ENCODE peak calls at places on chromosomes 5 and 9, in nine cellular contexts. L, B, O, P, H, V, E, Q and D are unnamed samples.

GRCh38 chr5:151480859-151481258 is 33.5 kb downstream of the SLC36A1 start:
- DNase-seq in H (no peak), B (no peak), Q (no peak), V (no peak), E (no peak), O (no peak), L (no peak), P (no peak), D (no peak)

GRCh38 chr5:32707394-32707997 is 3.6 kb upstream of the NPR3 start:
- DNase-seq in O (peak; percentile 40), H (peak; percentile 21), V (no peak), P (peak; percentile 36), E (no peak), Q (peak; percentile 29), L (peak; percentile 52), B (no peak), D (no peak)

GRCh38 chr9:9790216-9790872 is 822.5 kb downstream of the PTPRD start:
- DNase-seq in P (peak; percentile 64), B (no peak), O (peak; percentile 69), V (peak; percentile 14), H (no peak), L (no peak), E (no peak), Q (peak; percentile 87), D (no peak)

GRCh38 chr5:149641000-149641576 is 59.8 kb downstream of the ARHGEF37 start:
- DNase-seq in B (no peak), O (no peak), H (no peak), E (no peak), P (no peak), L (no peak), Q (no peak), V (no peak), D (no peak)

GRCh38 chr5:52743970-52744369 is 43.7 kb upstream of the ITGA1 start:
- DNase-seq in E (no peak), V (peak; percentile 65), H (no peak), Q (no peak), L (no peak), O (peak; percentile 88), P (no peak), B (no peak), D (no peak)

GRCh38 chr5:101976933-101977332 is 319.2 kb downstream of the SLCO4C1 start:
- DNase-seq in B (no peak), Q (no peak), P (no peak), L (no peak), O (no peak), E (no peak), H (no peak), V (no peak), D (no peak)

GRCh38 chr5:98121036-98121936 is 652.2 kb upstream of the RGMB start:
- DNase-seq in L (no peak), B (no peak), Q (no peak), O (no peak), H (no peak), V (no peak), P (no peak), E (no peak), D (no peak)

GRCh38 chr5:177545487-177546261 is 8.7 kb downstream of the FAM193B start:
- DNase-seq in B (peak; percentile 81), P (no peak), L (no peak), E (peak; percentile 84), O (no peak), V (no peak), H (no peak), Q (no peak), D (no peak)

GRCh38 chr9:125540497-125540896 is 166.5 kb downstream of the MAPKAP1 start:
- DNase-seq in Q (no peak), H (no peak), L (no peak), O (no peak), E (no peak), V (no peak), P (no peak), B (no peak), D (no peak)

GRCh38 chr5:175922192-175922885 is 45.8 kb downstream of the THOC3 start:
- DNase-seq in H (no peak), B (no peak), Q (no peak), L (peak; percentile 11), E (no peak), O (peak; percentile 41), P (no peak), V (no peak), D (no peak)

GRCh38 chr5:35212006-35212982 is 18.0 kb downstream of the PRLR start:
- DNase-seq in B (no peak), O (no peak), V (no peak), H (no peak), P (no peak), L (no peak), E (no peak), Q (no peak), D (no peak)
- H3K4me3 ChIP-seq in B (no peak overlapping the region), O (no peak overlapping the region), V (no peak overlapping the region), H (no peak overlapping the region), P (no peak overlapping the region), L (no peak overlapping the region), E (no peak overlapping the region), Q (no peak overlapping the region), D (no peak overlapping the region)

DNA sequence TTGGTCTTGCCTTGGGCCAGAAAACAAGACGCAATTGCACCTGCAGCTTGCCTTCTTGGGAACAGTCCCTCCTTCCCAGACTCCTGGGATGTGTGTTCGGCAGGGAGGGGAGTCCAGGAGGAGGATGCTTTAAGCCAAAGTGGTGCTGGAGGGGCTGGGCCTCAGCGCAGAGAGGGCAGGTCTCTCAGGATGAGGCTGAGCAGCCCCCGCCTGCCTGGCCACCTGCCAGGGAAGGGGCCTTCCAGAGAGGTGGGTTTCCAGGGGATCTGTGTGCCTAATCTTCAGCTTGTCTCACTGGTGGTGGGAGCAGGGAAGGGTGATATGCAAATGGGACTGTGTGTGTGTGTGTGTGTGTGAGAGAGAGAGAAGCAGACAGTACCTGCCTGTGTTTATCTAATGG is 105.2 kb downstream of the ENTREP1 start:
- DNase-seq in Q (no peak), H (no peak), V (no peak), O (no peak), L (no peak), P (no peak), B (no peak), E (no peak), D (no peak)
- H3K4me1 ChIP-seq in Q (no peaks in the 10 kb centered on the region), H (no peaks in the 10 kb centered on the region), V (no peaks in the 10 kb centered on the region), O (no peaks in the 10 kb centered on the region), L (no peaks in the 10 kb centered on the region), P (no peaks in the 10 kb centered on the region), B (no peaks in the 10 kb centered on the region), E (no peaks in the 10 kb centered on the region), D (no peaks in the 10 kb centered on the region)

DNA sequence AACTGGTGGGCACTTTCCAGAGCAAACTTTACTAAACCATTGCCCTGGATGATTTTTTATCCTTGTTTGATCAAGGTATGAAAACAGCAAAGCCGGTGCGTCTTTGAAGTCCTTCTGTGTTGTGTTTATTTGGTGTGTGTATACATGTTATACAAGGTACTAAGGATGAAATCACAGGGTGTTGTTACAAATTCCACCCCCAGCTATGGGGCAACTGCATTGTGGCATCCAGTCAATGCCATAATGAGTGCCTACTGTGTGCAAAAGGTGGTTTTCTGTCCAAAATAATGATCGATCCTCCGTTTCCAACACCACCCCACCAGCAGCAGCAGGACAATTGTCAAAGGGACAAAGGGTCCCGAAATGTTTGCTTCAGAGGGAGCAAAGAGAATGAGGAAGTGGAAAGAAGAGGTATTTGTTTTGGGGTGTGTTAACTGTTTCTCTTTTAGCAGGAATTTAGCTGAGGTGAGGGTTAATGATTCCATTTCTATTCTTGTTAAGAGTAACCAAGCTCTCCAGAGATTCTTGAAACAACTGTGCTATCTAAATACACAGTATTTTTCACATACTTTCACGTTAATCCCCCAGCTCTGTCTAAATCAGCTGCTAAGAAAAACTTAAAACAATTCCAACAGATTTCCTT is 568.7 kb upstream of the KLF4 start:
- DNase-seq in B (no peak), E (no peak), L (no peak), Q (no peak), V (no peak), H (no peak), P (no peak), O (no peak), D (no peak)
- H3K4me3 ChIP-seq in B (no peak overlapping the region), E (no peak overlapping the region), L (peak overlapping the region; percentile 6), Q (no peak overlapping the region), V (no peak overlapping the region), H (no peak overlapping the region), P (no peak overlapping the region), O (no peak overlapping the region), D (no peak overlapping the region)

GRCh38 chr5:370311-370958 is 48.9 kb downstream of the AHRR start:
- DNase-seq in Q (no peak), V (no peak), H (no peak), O (no peak), E (peak; percentile 9), P (no peak), B (peak; percentile 17), L (no peak), D (no peak)
- H3K4me1 ChIP-seq in Q (no peaks in the 10 kb centered on the region), V (peaks cover 14% of the 10 kb centered on the region), H (peaks cover 16% of the 10 kb centered on the region), O (peaks cover 25% of the 10 kb centered on the region), E (peaks cover 13% of the 10 kb centered on the region), P (no peaks in the 10 kb centered on the region), B (peaks cover 8% of the 10 kb centered on the region), L (peaks cover 14% of the 10 kb centered on the region), D (peaks cover 54% of the 10 kb centered on the region)

GRCh38 chr9:93024986-93025630 is 33.4 kb upstream of the SUSD3 start:
- DNase-seq in B (no peak), H (no peak), V (peak; percentile 65), Q (no peak), L (no peak), P (no peak), O (no peak), E (no peak), D (no peak)

GRCh38 chr9:93026640-93027039 is 31.9 kb upstream of the SUSD3 start:
- DNase-seq in H (no peak), B (no peak), E (no peak), P (no peak), O (no peak), V (no peak), L (no peak), Q (no peak), D (no peak)

GRCh38 chr9:93028448-93029006 is 30.0 kb upstream of the SUSD3 start:
- DNase-seq in Q (no peak), O (no peak), P (no peak), L (no peak), B (peak; percentile 58), V (peak; percentile 93), E (no peak), H (no peak), D (no peak)

GRCh38 chr9:93025736-93026135 is 32.8 kb upstream of the SUSD3 start:
- DNase-seq in V (no peak), P (no peak), L (no peak), Q (no peak), O (no peak), B (no peak), E (no peak), H (no peak), D (no peak)

DNA sequence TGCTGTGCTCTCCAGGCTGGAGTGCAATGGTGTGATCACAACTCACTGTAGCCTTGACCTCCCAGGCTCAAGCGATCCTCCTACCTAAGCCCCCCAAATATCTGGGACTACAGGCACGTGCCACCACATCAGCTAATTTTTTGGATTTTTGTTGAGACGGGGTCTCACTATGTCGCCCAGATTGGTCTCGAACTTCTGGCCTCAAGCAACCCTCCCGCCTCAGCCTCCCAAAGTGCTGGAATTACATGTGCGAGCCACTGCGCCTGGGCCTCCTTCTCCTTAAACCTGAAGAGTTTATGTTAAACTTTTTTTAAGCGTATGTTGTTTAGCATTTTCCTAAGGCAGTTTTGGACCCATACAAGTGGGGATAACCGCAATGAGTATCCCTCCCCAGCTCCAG is 30.8 kb upstream of the SUSD3 start:
- DNase-seq in E (no peak), V (no peak), L (no peak), P (no peak), Q (no peak), H (no peak), O (no peak), B (no peak), D (no peak)
- H3K4me3 ChIP-seq in E (no peak overlapping the region), V (peak overlapping the region; percentile 49), L (no peak overlapping the region), P (no peak overlapping the region), Q (no peak overlapping the region), H (no peak overlapping the region), O (no peak overlapping the region), B (no peak overlapping the region), D (no peak overlapping the region)